ENCODE peak calls at places on chromosomes 12 and 14, in ten cellular contexts. M is NCI-H2107; K is stromal cell of bone marrow; H is amniotic stem cell; U is activated CD4-positive, alpha-beta T cell treated with anti-CD3 and anti-CD28 coated beads for 36 hours; V is NCI-H1092; S is activated T-cell treated with anti-CD3 and anti-CD28 coated beads for 24 hours; I is psoas muscle; O is activated CD8-positive, alpha-beta memory T cell treated with anti-CD3 and anti-CD28 coated beads for 1 hour; X is T-helper 22 cell. J is an unnamed sample.

GRCh38 chr12:38411426-38411825 is 94.9 kb downstream of the ALG10B start:
- DNase-seq in M (no peak), K (no peak), H (no peak), U (no peak), V (no peak), S (no peak), I (no peak), O (no peak), X (no peak), J (no peak)

GRCh38 chr14:97707603-97708002 is 910.4 kb downstream of the VRK1 start:
- DNase-seq in M (no peak), K (no peak), H (no peak), U (peak; percentile 39), V (no peak), S (no peak), I (no peak), O (no peak), X (no peak), J (no peak)

GRCh38 chr12:124727244-124727673 is 136.4 kb downstream of the SCARB1 start:
- DNase-seq in M (no peak), K (no peak), H (peak; percentile 32), U (no peak), V (no peak), S (no peak), I (peak; percentile 88), O (no peak), X (no peak), J (peak; percentile 87)

GRCh38 chr12:49979791-49980190 is 7.0 kb downstream of the AQP6 start:
- DNase-seq in M (no peak), K (no peak), H (no peak), U (no peak), V (no peak), S (no peak), I (no peak), O (no peak), X (no peak), J (no peak)

GRCh38 chr12:54039417-54040147 is 6.7 kb downstream of the HOXC5 start:
- DNase-seq in M (no peak), K (peak; percentile 75), H (no peak), U (no peak), V (no peak), S (no peak), I (peak; percentile 80), O (no peak), X (no peak), J (no peak)

GRCh38 chr12:64625243-64626077 is 15.2 kb downstream of the RASSF3 start:
- DNase-seq in M (no peak), K (peak; percentile 65), H (peak; percentile 70), U (peak; percentile 58), V (no peak), S (peak; percentile 17), I (peak; percentile 59), O (no peak), X (no peak), J (no peak)

GRCh38 chr12:94149781-94150482 is 1.6 kb downstream of the PLXNC1 start:
- DNase-seq in M (no peak), K (no peak), H (no peak), U (peak; percentile 50), V (peak; percentile 33), S (no peak), I (peak; percentile 78), O (no peak), X (no peak), J (peak; percentile 66)

GRCh38 chr14:100593751-100594624 is 6.8 kb upstream of the BEGAIN start:
- DNase-seq in M (no peak), K (no peak), H (no peak), U (no peak), V (no peak), S (no peak), I (no peak), O (no peak), X (no peak), J (peak; percentile 28)

GRCh38 chr14:88983755-88984154 is 159.3 kb downstream of the TTC8 start:
- DNase-seq in M (no peak), K (no peak), H (peak; percentile 67), U (no peak), V (no peak), S (no peak), I (no peak), O (no peak), X (no peak), J (no peak)

GRCh38 chr12:7271904-7272303 is 32.0 kb upstream of the ACSM4 start:
- DNase-seq in M (no peak), K (no peak), H (no peak), U (no peak), V (no peak), S (no peak), I (no peak), O (no peak), X (no peak), J (no peak)

GRCh38 chr12:87848248-87848868 is 180.8 kb downstream of the C12orf50 start:
- DNase-seq in M (no peak), K (peak; percentile 47), H (peak; percentile 42), U (no peak), V (no peak), S (no peak), I (no peak), O (no peak), X (no peak), J (no peak)

GRCh38 chr14:105427412-105427811 is 7.8 kb downstream of the MTA1 start:
- DNase-seq in M (no peak), K (no peak), H (no peak), U (no peak), V (no peak), S (no peak), I (no peak), O (no peak), X (no peak), J (no peak)

GRCh38 chr14:23147676-23148075 is 28.6 kb upstream of the CEBPE start:
- DNase-seq in M (no peak), K (no peak), H (no peak), U (no peak), V (no peak), S (no peak), I (no peak), O (no peak), X (no peak), J (no peak)

GRCh38 chr14:99790201-99790977 is 2.8 kb upstream of the EML1 start:
- DNase-seq in M (no peak), K (no peak), H (no peak), U (no peak), V (no peak), S (no peak), I (no peak), O (no peak), X (no peak), J (no peak)

GRCh38 chr12:108193922-108194321 is 64.8 kb downstream of the WSCD2 start:
- DNase-seq in M (no peak), K (peak; percentile 3), H (no peak), U (peak; percentile 48), V (no peak), S (no peak), I (no peak), O (no peak), X (no peak), J (no peak)

GRCh38 chr14:101128478-101129450 is 225.2 kb upstream of the RTL1 start:
- DNase-seq in M (no peak), K (no peak), H (no peak), U (no peak), V (no peak), S (no peak), I (peak; percentile 31), O (no peak), X (no peak), J (peak; percentile 31)

GRCh38 chr12:125272252-125272980 is 207.2 kb downstream of the AACS start:
- DNase-seq in M (no peak), K (no peak), H (no peak), U (no peak), V (no peak), S (no peak), I (no peak), O (no peak), X (no peak), J (no peak)

GRCh38 chr14:96501383-96501745 is 818 bp upstream of the PAPOLA start:
- DNase-seq in M (no peak), K (no peak), H (no peak), U (peak; percentile 21), V (no peak), S (peak; percentile 15), I (no peak), O (no peak), X (no peak), J (no peak)

GRCh38 chr12:125162489-125163028 is 97.3 kb downstream of the AACS start:
- DNase-seq in M (no peak), K (no peak), H (no peak), U (no peak), V (no peak), S (no peak), I (no peak), O (no peak), X (no peak), J (no peak)

J was measured in lower lobe of right lung.